ENCODE peak calls at places on chromosomes 4 and X, in seven cellular contexts. One of them, this sample, is unnamed.

GRCh38 chrX:41110801-41111625 is 25.8 kb downstream of the USP9X start:
- DNase-seq in bronchial epithelial cell: no peak
- DNase-seq in SK-MEL-5: no peak
- DNase-seq in hippocampal formation: no peak
- DNase-seq in GM23248: no peak
- DNase-seq in endothelial cell: no peak
- DNase-seq in aorta: no peak
- DNase-seq in this sample: no peak

GRCh38 chrX:320126-320783 is 1.7 kb upstream of the GTPBP6 start:
- DNase-seq in SK-MEL-5: no peak
- DNase-seq in hippocampal formation: no peak
- DNase-seq in aorta: no peak
- DNase-seq in bronchial epithelial cell: no peak
- DNase-seq in endothelial cell: peak; percentile 20
- DNase-seq in GM23248: peak; percentile 46
- DNase-seq in this sample: no peak

GRCh38 chr4:169341490-169341889 is 70.7 kb upstream of the SH3RF1 start:
- DNase-seq in SK-MEL-5: no peak
- DNase-seq in hippocampal formation: no peak
- DNase-seq in bronchial epithelial cell: no peak
- DNase-seq in endothelial cell: no peak
- DNase-seq in GM23248: peak; percentile 73
- DNase-seq in aorta: no peak
- DNase-seq in this sample: no peak

GRCh38 chrX:17802756-17803155 is 58.3 kb downstream of the RAI2 start:
- DNase-seq in endothelial cell: no peak
- DNase-seq in hippocampal formation: no peak
- DNase-seq in GM23248: no peak
- DNase-seq in bronchial epithelial cell: no peak
- DNase-seq in aorta: no peak
- DNase-seq in SK-MEL-5: no peak
- DNase-seq in this sample: no peak

GRCh38 chr4:111213520-111213919 is 590.6 kb upstream of the PITX2 start:
- DNase-seq in endothelial cell: no peak
- DNase-seq in aorta: no peak
- DNase-seq in bronchial epithelial cell: no peak
- DNase-seq in SK-MEL-5: no peak
- DNase-seq in hippocampal formation: no peak
- DNase-seq in GM23248: peak; percentile 49
- DNase-seq in this sample: no peak

GRCh38 chr4:23058113-23058512 is 365.4 kb downstream of the GBA3 start:
- DNase-seq in hippocampal formation: no peak
- DNase-seq in bronchial epithelial cell: no peak
- DNase-seq in endothelial cell: no peak
- DNase-seq in GM23248: no peak
- DNase-seq in SK-MEL-5: no peak
- DNase-seq in aorta: no peak
- DNase-seq in this sample: no peak

GRCh38 chrX:7215842-7216241 is 67.9 kb upstream of the PUDP start:
- DNase-seq in bronchial epithelial cell: no peak
- DNase-seq in SK-MEL-5: no peak
- DNase-seq in hippocampal formation: no peak
- DNase-seq in GM23248: peak; percentile 51
- DNase-seq in endothelial cell: no peak
- DNase-seq in aorta: no peak
- DNase-seq in this sample: no peak

GRCh38 chr4:102786279-102786678 is 25.5 kb upstream of the MANBA start:
- DNase-seq in GM23248: no peak
- DNase-seq in SK-MEL-5: no peak
- DNase-seq in hippocampal formation: no peak
- DNase-seq in aorta: no peak
- DNase-seq in endothelial cell: no peak
- DNase-seq in bronchial epithelial cell: no peak
- DNase-seq in this sample: no peak

GRCh38 chr4:139560396-139561084 is 4.5 kb upstream of the SETD7 start:
- DNase-seq in endothelial cell: no peak
- DNase-seq in hippocampal formation: no peak
- DNase-seq in aorta: no peak
- DNase-seq in bronchial epithelial cell: no peak
- DNase-seq in SK-MEL-5: no peak
- DNase-seq in GM23248: no peak
- DNase-seq in this sample: no peak

GRCh38 chrX:24148118-24148517 is 1.4 kb upstream of the ZFX start:
- DNase-seq in GM23248: no peak
- DNase-seq in hippocampal formation: peak; percentile 20
- DNase-seq in bronchial epithelial cell: no peak
- DNase-seq in aorta: no peak
- DNase-seq in endothelial cell: no peak
- DNase-seq in SK-MEL-5: no peak
- DNase-seq in this sample: no peak

GRCh38 chrX:94256396-94256795 is 582.4 kb downstream of the FAM133A start:
- DNase-seq in hippocampal formation: no peak
- DNase-seq in bronchial epithelial cell: no peak
- DNase-seq in SK-MEL-5: no peak
- DNase-seq in endothelial cell: no peak
- DNase-seq in aorta: no peak
- DNase-seq in GM23248: no peak
- DNase-seq in this sample: no peak

GRCh38 chrX:8724176-8724757 is 7.7 kb downstream of the ANOS1 start:
- DNase-seq in aorta: no peak
- DNase-seq in endothelial cell: peak; percentile 16
- DNase-seq in SK-MEL-5: peak; percentile 53
- DNase-seq in bronchial epithelial cell: no peak
- DNase-seq in GM23248: no peak
- DNase-seq in hippocampal formation: no peak
- DNase-seq in this sample: no peak

GRCh38 chrX:130771230-130771629 is 131.8 kb downstream of the ENOX2 start:
- DNase-seq in GM23248: peak; percentile 47
- DNase-seq in bronchial epithelial cell: peak; percentile 34
- DNase-seq in hippocampal formation: no peak
- DNase-seq in endothelial cell: no peak
- DNase-seq in SK-MEL-5: no peak
- DNase-seq in aorta: no peak
- DNase-seq in this sample: no peak

GRCh38 chr4:145183581-145183980 is 3.2 kb upstream of the OTUD4 start:
- DNase-seq in endothelial cell: no peak
- DNase-seq in SK-MEL-5: no peak
- DNase-seq in aorta: no peak
- DNase-seq in GM23248: no peak
- DNase-seq in hippocampal formation: no peak
- DNase-seq in bronchial epithelial cell: no peak
- DNase-seq in this sample: no peak

GRCh38 chrX:72621619-72622485 is 49.2 kb upstream of the HDAC8 start:
- DNase-seq in bronchial epithelial cell: peak; percentile 76
- DNase-seq in aorta: no peak
- DNase-seq in GM23248: peak; percentile 71
- DNase-seq in hippocampal formation: no peak
- DNase-seq in endothelial cell: no peak
- DNase-seq in SK-MEL-5: peak; percentile 11
- DNase-seq in this sample: no peak

GRCh38 chr4:53116959-53117358 is 248.9 kb downstream of the SCFD2 start:
- DNase-seq in bronchial epithelial cell: no peak
- DNase-seq in SK-MEL-5: no peak
- DNase-seq in GM23248: peak; percentile 67
- DNase-seq in aorta: no peak
- DNase-seq in hippocampal formation: no peak
- DNase-seq in endothelial cell: no peak
- DNase-seq in this sample: no peak

GRCh38 chrX:36534900-36535299 is 473.3 kb upstream of the FAM47C start:
- DNase-seq in bronchial epithelial cell: no peak
- DNase-seq in GM23248: no peak
- DNase-seq in hippocampal formation: no peak
- DNase-seq in endothelial cell: no peak
- DNase-seq in SK-MEL-5: no peak
- DNase-seq in aorta: no peak
- DNase-seq in this sample: no peak

GRCh38 chr4:1329408-1330371 is 17.3 kb upstream of the UVSSA start:
- DNase-seq in GM23248: peak; percentile 17
- DNase-seq in SK-MEL-5: no peak
- DNase-seq in aorta: no peak
- DNase-seq in hippocampal formation: no peak
- DNase-seq in bronchial epithelial cell: no peak
- DNase-seq in endothelial cell: no peak
- DNase-seq in this sample: no peak

This sample was measured in epithelial cell of prostate.